ENCODE peak calls at places on chromosomes 2 and 18, in seven cellular contexts. Y, U, D, G, P, Q and O are unnamed samples. For H3K36me3, the result is how much of the 10 kb centered on the place peaks cover.

GRCh38 chr2:23602113-23602512 is 217.1 kb downstream of the KLHL29 start:
- DNase-seq in Y (no peak), U (peak), D (no peak), G (peak), P (peak), Q (no peak), O (peak)

GRCh38 chr2:101793277-101793969 is 95.9 kb downstream of the MAP4K4 start:
- DNase-seq in Y (peak), U (no peak), D (no peak), G (no peak), P (peak), Q (no peak), O (no peak)

GRCh38 chr2:217434183-217434620 is 568.6 kb downstream of the TNS1 start:
- DNase-seq in Y (peak), U (peak), D (peak), G (peak), P (peak), Q (peak), O (peak)

GRCh38 chr2:227815066-227815465 is 1.4 kb downstream of the CCL20 start:
- DNase-seq in Y (no peak), U (no peak), D (no peak), G (no peak), P (no peak), Q (no peak), O (no peak)

GRCh38 chr18:67132919-67133318 is 383.6 kb downstream of the DSEL start:
- DNase-seq in Y (no peak), U (no peak), D (no peak), G (no peak), P (no peak), Q (no peak), O (no peak)

GRCh38 chr18:62460851-62461300 is 61.9 kb upstream of the ZCCHC2 start:
- DNase-seq in Y (peak), U (no peak), D (no peak), G (no peak), P (no peak), Q (no peak), O (no peak)

GRCh38 chr2:161337247-161337646 is 29.0 kb downstream of the PSMD14 start:
- DNase-seq in Y (no peak), U (no peak), D (no peak), G (no peak), P (no peak), Q (no peak), O (no peak)

GRCh38 chr2:240401781-240402551 is 33.5 kb upstream of the GPC1 start:
- DNase-seq in Y (peak), U (no peak), D (no peak), G (peak), P (no peak), Q (no peak), O (peak)

GRCh38 chr2:171181067-171182049 is 20.7 kb upstream of the TLK1 start:
- DNase-seq in Y (no peak), U (no peak), D (no peak), G (no peak), P (no peak), Q (peak), O (no peak)

GRCh38 chr2:210112871-210113270 is 58.3 kb downstream of the KANSL1L start:
- DNase-seq in Y (no peak), U (no peak), D (no peak), G (no peak), P (no peak), Q (no peak), O (no peak)

GRCh38 chr2:43592443-43592842 is 3.4 kb downstream of the THADA start:
- DNase-seq in Y (no peak), U (no peak), D (no peak), G (no peak), P (no peak), Q (no peak), O (no peak)

GRCh38 chr2:224211821-224212220 is 172.7 kb upstream of the SERPINE2 start:
- DNase-seq in Y (no peak), U (no peak), D (no peak), G (no peak), P (no peak), Q (no peak), O (no peak)

GRCh38 chr18:24763765-24764548 is 303.5 kb downstream of the HRH4 start:
- DNase-seq in Y (peak), U (peak), D (no peak), G (no peak), P (peak), Q (no peak), O (no peak)

GRCh38 chr2:37764739-37765138 is 93.3 kb upstream of the CDC42EP3 start:
- DNase-seq in Y (no peak), U (no peak), D (no peak), G (no peak), P (no peak), Q (no peak), O (no peak)

GRCh38 chr2:195622966-195623365 is 34.1 kb upstream of the SLC39A10 start:
- DNase-seq in Y (no peak), U (peak), D (no peak), G (no peak), P (no peak), Q (no peak), O (no peak)

GRCh38 chr2:113768770-113769169 is 12.3 kb upstream of the SLC35F5 start:
- DNase-seq in Y (no peak), U (peak), D (no peak), G (no peak), P (no peak), Q (no peak), O (no peak)

GRCh38 chr2:170142502-170142901 is 35.4 kb upstream of the MYO3B start:
- DNase-seq in Y (no peak), U (no peak), D (no peak), G (no peak), P (no peak), Q (no peak), O (no peak)

GRCh38 chr2:158214431-158214830 is 112.8 kb downstream of the UPP2 start:
- DNase-seq in Y (no peak), U (no peak), D (no peak), G (no peak), P (no peak), Q (peak), O (no peak)

GRCh38 chr18:45060102-45060501 is 379.4 kb downstream of the SETBP1 start:
- DNase-seq in Y (no peak), U (no peak), D (no peak), G (no peak), P (no peak), Q (peak), O (no peak)

GRCh38 chr2:16645088-16645487 is 20.5 kb downstream of the CYRIA start:
- DNase-seq in Y (no peak), U (no peak), D (no peak), G (no peak), P (no peak), Q (no peak), O (no peak)

GRCh38 chr2:97950329-97951154 is 45.2 kb downstream of the TMEM131 start:
- DNase-seq in Y (no peak), U (peak), D (no peak), G (no peak), P (no peak), Q (no peak), O (no peak)

GRCh38 chr2:20487392-20488135 is 40.7 kb downstream of the RHOB start:
- DNase-seq in Y (no peak), U (no peak), D (no peak), G (no peak), P (peak), Q (no peak), O (no peak)

GRCh38 chr2:101428413-101429176 is 41.3 kb upstream of the CREG2 start:
- DNase-seq in Y (no peak), U (no peak), D (no peak), G (no peak), P (no peak), Q (no peak), O (no peak)

GRCh38 chr2:101040761-101041160 is 38.7 kb downstream of the RPL31 start:
- DNase-seq in Y (peak), U (no peak), D (no peak), G (no peak), P (no peak), Q (no peak), O (no peak)

GRCh38 chr2:238502956-238503791 is 76.4 kb downstream of the ASB1 start:
- DNase-seq in Y (no peak), U (no peak), D (no peak), G (no peak), P (no peak), Q (no peak), O (peak)

GRCh38 chr2:166411473-166412230 is 35.9 kb upstream of the SCN9A start:
- DNase-seq in Y (no peak), U (peak), D (no peak), G (no peak), P (no peak), Q (no peak), O (no peak)

GRCh38 chr18:46756172-46756558 is 688 bp downstream of the ST8SIA5 start:
- DNase-seq in Y (no peak), U (no peak), D (no peak), G (no peak), P (no peak), Q (no peak), O (peak)

GRCh38 chr18:37085362-37085761 is 256.4 kb downstream of the KIAA1328 start:
- DNase-seq in Y (no peak), U (no peak), D (no peak), G (no peak), P (no peak), Q (no peak), O (no peak)

GRCh38 chr18:57775937-57776336 is 27.2 kb downstream of the ATP8B1 start:
- DNase-seq in Y (no peak), U (peak), D (peak), G (no peak), P (no peak), Q (no peak), O (no peak)

GRCh38 chr2:6927186-6927585 is 10.0 kb downstream of the RNF144A start:
- DNase-seq in Y (peak), U (no peak), D (no peak), G (no peak), P (no peak), Q (no peak), O (no peak)

GRCh38 chr18:27723168-27723567 is 453.8 kb downstream of the CDH2 start:
- DNase-seq in Y (no peak), U (no peak), D (no peak), G (no peak), P (no peak), Q (no peak), O (no peak)

GRCh38 chr2:106839849-106840595 is 45.9 kb downstream of the ST6GAL2 start:
- DNase-seq in Y (peak), U (no peak), D (peak), G (no peak), P (no peak), Q (peak), O (no peak)

GRCh38 chr18:48079885-48080284 is 149.4 kb upstream of the SMAD2 start:
- DNase-seq in Y (no peak), U (no peak), D (no peak), G (no peak), P (no peak), Q (no peak), O (peak)

GRCh38 chr2:41998789-41999470 is 48.9 kb upstream of the PKDCC start:
- DNase-seq in Y (no peak), U (no peak), D (no peak), G (no peak), P (peak), Q (no peak), O (no peak)

GRCh38 chr2:236309669-236310029 is 45.4 kb upstream of the ASB18 start:
- DNase-seq in Y (no peak), U (no peak), D (no peak), G (no peak), P (no peak), Q (peak), O (no peak)

GRCh38 chr18:73790582-73790981 is 357.1 kb downstream of the FBXO15 start:
- DNase-seq in Y (no peak), U (no peak), D (no peak), G (no peak), P (no peak), Q (no peak), O (no peak)

GRCh38 chr2:98736464-98736889 is 5.5 kb upstream of the MGAT4A start:
- DNase-seq in Y (no peak), U (no peak), D (no peak), G (no peak), P (no peak), Q (no peak), O (no peak)

GRCh38 chr2:27249077-27249890 is 13.6 kb downstream of the SLC30A3 start:
- DNase-seq in Y (no peak), U (no peak), D (peak), G (no peak), P (no peak), Q (no peak), O (no peak)

DNA sequence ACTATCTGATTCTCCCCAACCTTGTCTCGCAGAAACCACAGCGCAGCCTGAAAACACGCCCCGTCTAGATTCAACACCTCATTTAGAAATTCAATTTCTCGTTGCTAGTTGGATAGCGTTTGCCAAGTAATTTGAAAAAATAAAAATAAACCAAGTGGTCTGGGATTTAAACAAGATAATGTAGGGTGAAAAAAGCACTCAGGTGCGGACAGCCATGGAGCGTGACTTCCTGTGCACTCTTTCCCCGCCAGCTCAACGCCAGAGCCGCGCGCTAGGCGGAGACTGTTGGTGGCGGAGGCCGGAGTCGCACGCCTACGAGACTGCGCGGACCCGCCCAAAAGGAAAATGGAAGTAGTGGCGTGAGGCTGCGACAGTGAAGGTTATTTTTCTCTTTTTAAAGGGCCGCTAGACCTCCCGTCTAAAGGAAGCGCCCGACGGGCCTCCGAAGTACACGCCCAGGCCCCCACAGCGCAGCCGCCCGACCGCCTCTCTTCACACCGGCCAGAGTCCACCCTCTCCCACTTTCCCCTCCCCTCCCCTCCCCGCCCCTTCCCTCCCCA is 584 bp upstream of the CCNT2 start:
- DNase-seq in Y (peak), U (no peak), D (peak), G (peak), P (no peak), Q (peak), O (peak)
- TF ChIP-seq POLR2A in Y (peak), U (peak), D (peak), G (peak), P (peak), Q (peak), O (peak)

DNA sequence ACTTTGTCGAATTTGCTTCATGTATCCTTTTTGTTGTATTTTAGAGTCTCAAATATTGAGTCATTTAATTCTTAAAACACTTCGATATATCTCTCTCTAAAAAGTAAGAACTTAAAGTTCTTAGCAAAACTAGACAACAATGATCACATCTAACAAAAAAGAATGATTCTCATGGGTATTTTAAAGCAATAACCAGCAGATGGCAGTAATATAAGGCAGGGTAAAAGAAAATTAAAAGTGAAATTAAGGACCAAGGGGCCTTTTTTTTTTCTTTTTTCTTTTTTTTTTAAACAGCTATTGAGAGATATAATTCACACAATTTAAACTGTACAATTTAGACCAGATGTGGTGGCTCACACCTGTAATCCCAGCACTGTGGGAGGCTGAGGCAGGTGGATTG is 9.9 kb upstream of the AOX1 start:
- DNase-seq in Y (no peak), U (peak), D (no peak), G (no peak), P (no peak), Q (no peak), O (no peak)
- H3K36me3 ChIP-seq in Y (under half), U (under half), D (under half), G (under half), P (under half), Q (under half), O (under half)

DNA sequence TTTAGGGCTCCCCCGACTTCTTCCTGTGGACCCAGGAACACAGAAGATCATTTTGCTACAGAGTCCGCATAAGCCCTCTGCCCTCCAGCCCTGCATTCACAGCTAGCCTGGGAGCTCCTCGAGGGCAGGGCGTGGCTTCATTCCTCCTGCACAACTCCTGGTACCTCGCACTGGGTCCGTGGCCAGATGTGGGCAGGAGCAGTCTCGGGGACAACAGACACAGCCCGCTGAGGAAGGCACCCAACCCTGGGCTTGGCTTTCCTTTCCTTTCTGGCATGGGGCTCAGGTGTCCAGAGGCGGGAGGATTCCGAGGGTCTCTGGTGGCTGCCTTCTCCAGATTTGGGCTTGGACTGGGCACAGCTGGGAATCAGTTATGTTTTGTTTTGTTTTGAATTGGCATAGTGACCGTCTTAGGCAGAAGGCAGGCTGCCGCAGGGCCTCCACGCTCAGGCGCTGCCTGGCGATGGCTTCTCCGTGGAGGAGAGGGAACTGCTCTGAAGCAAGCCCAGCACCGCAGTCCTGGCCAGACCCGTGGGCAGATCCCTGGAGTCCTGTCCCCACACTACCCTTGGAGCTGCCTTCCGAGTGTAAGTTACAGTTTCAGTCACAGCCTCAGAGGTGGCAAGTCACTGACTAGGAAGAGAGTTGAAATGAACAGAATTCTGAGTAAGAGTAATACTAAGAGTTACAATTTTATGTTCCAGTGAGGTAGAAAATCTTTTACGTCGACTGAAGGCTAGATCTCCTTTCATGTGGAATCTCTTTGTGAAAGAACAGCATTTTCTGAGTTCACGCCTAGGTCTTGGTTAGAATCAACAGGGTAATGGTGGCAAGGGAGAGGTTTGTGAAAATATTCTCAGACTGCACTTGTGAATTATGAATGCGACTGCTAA is 47.9 kb downstream of the LDLRAD4 start:
- DNase-seq in Y (no peak), U (no peak), D (no peak), G (no peak), P (no peak), Q (no peak), O (peak)
- H3K4me3 ChIP-seq in Y (no peak), U (no peak), D (no peak), G (no peak), P (no peak), Q (no peak), O (no peak)

GRCh38 chr2:32262105-32262504 is 2.6 kb downstream of the NLRC4 start:
- DNase-seq in Y (no peak), U (no peak), D (no peak), G (no peak), P (no peak), Q (no peak), O (no peak)

DNA sequence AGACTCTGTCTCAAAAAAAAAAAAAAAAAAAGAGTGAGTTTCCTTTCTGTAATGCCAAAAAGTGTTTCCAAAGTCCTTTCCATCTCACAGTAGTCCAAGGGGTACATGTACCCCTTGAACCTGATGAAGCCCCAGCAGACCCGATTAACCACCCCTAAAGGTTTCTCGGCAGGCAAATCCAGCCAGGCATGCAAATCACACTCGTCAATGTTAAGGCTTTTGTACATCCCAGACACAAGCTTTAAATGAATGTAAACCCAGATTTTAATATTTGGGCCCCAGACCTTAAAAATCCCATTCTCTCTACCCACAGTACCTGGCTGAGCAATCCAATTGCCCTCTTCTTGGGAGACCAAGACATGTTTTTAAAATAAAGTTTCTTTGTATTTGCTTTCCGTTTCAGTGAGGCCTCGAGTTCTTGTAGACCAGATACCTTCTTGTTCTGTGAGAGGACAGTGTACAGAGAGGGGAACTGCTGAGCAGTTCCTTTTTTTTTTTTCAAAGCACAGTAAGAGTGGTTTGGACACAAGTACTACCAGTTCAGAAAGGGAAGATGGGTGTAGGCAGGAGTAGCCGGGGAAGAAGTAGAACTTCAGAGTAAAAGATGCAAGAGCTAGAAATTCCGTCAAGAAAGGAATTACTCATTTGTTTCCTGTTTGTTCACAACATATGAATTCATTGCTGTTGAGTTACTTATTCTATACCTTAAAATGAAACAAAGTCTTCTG is at the start of gene NLRC4:
- DNase-seq in Y (no peak), U (no peak), D (no peak), G (no peak), P (no peak), Q (no peak), O (no peak)
- TF ChIP-seq POLR2A in Y (no peak), U (no peak), D (no peak), G (no peak), P (no peak), Q (no peak), O (no peak)

GRCh38 chr2:144424559-144425240 is 95.2 kb downstream of the ZEB2 start:
- DNase-seq in Y (no peak), U (no peak), D (no peak), G (no peak), P (no peak), Q (no peak), O (no peak)

GRCh38 chr2:144426981-144427479 is 92.9 kb downstream of the ZEB2 start:
- DNase-seq in Y (no peak), U (peak), D (no peak), G (no peak), P (no peak), Q (no peak), O (no peak)

GRCh38 chr2:144429396-144430112 is 90.4 kb downstream of the ZEB2 start:
- DNase-seq in Y (no peak), U (no peak), D (no peak), G (no peak), P (no peak), Q (no peak), O (no peak)

GRCh38 chr2:144430722-144431163 is 89.2 kb downstream of the ZEB2 start:
- DNase-seq in Y (no peak), U (peak), D (no peak), G (no peak), P (peak), Q (no peak), O (no peak)

GRCh38 chr2:144426355-144426754 is 93.6 kb downstream of the ZEB2 start:
- DNase-seq in Y (no peak), U (no peak), D (no peak), G (no peak), P (no peak), Q (no peak), O (no peak)
- H3K36me3 ChIP-seq in Y (under half), U (under half), D (under half), G (under half), P (under half), Q (half or more), O (under half)